ENCODE peak calls at places on chromosomes 2 and 18, in seven cellular contexts. One of them, this sample, is unnamed.

GRCh38 chr2:226893206-226893605 is 57.4 kb downstream of the RHBDD1 start:
- DNase-seq in pancreas: no peak
- DNase-seq in ovary: no peak
- DNase-seq in IMR-90: peak; percentile 33
- DNase-seq in hepatocyte: no peak
- DNase-seq in MM.1S: no peak
- DNase-seq in colonic mucosa: no peak
- DNase-seq in this sample: no peak

GRCh38 chr2:232486558-232487384 is 863 bp downstream of the ECEL1 start:
- DNase-seq in MM.1S: no peak
- DNase-seq in IMR-90: no peak
- DNase-seq in ovary: peak; percentile 27
- DNase-seq in pancreas: no peak
- DNase-seq in hepatocyte: no peak
- DNase-seq in colonic mucosa: no peak
- DNase-seq in this sample: no peak

GRCh38 chr2:71669628-71670429 is 216.5 kb downstream of the DYSF start:
- DNase-seq in pancreas: peak; percentile 17
- DNase-seq in hepatocyte: no peak
- DNase-seq in IMR-90: no peak
- DNase-seq in colonic mucosa: no peak
- DNase-seq in MM.1S: no peak
- DNase-seq in ovary: no peak
- DNase-seq in this sample: no peak

GRCh38 chr2:57510704-57511103 is 535.9 kb upstream of the VRK2 start:
- DNase-seq in ovary: no peak
- DNase-seq in hepatocyte: no peak
- DNase-seq in MM.1S: no peak
- DNase-seq in IMR-90: no peak
- DNase-seq in pancreas: no peak
- DNase-seq in colonic mucosa: no peak
- DNase-seq in this sample: no peak

GRCh38 chr2:27839022-27839618 is 51.1 kb downstream of the RBKS start:
- DNase-seq in hepatocyte: no peak
- DNase-seq in colonic mucosa: no peak
- DNase-seq in pancreas: no peak
- DNase-seq in MM.1S: no peak
- DNase-seq in ovary: no peak
- DNase-seq in IMR-90: no peak
- DNase-seq in this sample: no peak

GRCh38 chr18:59509477-59510173 is 150.6 kb upstream of the LMAN1 start:
- DNase-seq in colonic mucosa: no peak
- DNase-seq in MM.1S: no peak
- DNase-seq in IMR-90: no peak
- DNase-seq in ovary: peak; percentile 63
- DNase-seq in pancreas: no peak
- DNase-seq in hepatocyte: no peak
- DNase-seq in this sample: no peak

GRCh38 chr2:32825291-32825712 is 121.5 kb upstream of the LTBP1 start:
- DNase-seq in pancreas: no peak
- DNase-seq in hepatocyte: peak; percentile 46
- DNase-seq in MM.1S: no peak
- DNase-seq in IMR-90: peak; percentile 25
- DNase-seq in ovary: no peak
- DNase-seq in colonic mucosa: no peak
- DNase-seq in this sample: no peak

GRCh38 chr2:189287982-189288494 is 108.5 kb upstream of the COL5A2 start:
- DNase-seq in colonic mucosa: no peak
- DNase-seq in ovary: no peak
- DNase-seq in MM.1S: peak; percentile 51
- DNase-seq in pancreas: no peak
- DNase-seq in IMR-90: peak; percentile 91
- DNase-seq in hepatocyte: peak; percentile 69
- DNase-seq in this sample: no peak

GRCh38 chr2:236195726-236196125 is 27.5 kb upstream of the GBX2 start:
- DNase-seq in ovary: no peak
- DNase-seq in IMR-90: no peak
- DNase-seq in hepatocyte: no peak
- DNase-seq in pancreas: no peak
- DNase-seq in MM.1S: no peak
- DNase-seq in colonic mucosa: no peak
- DNase-seq in this sample: no peak

GRCh38 chr2:219404954-219405353 is 13.2 kb upstream of the DES start:
- DNase-seq in colonic mucosa: no peak
- DNase-seq in IMR-90: no peak
- DNase-seq in ovary: no peak
- DNase-seq in hepatocyte: no peak
- DNase-seq in MM.1S: no peak
- DNase-seq in pancreas: no peak
- DNase-seq in this sample: no peak

GRCh38 chr2:210620456-210620855 is 64.1 kb downstream of the CPS1 start:
- DNase-seq in ovary: no peak
- DNase-seq in pancreas: no peak
- DNase-seq in IMR-90: no peak
- DNase-seq in colonic mucosa: no peak
- DNase-seq in MM.1S: no peak
- DNase-seq in hepatocyte: no peak
- DNase-seq in this sample: no peak

GRCh38 chr2:23681356-23682140 is 245.4 kb downstream of the ATAD2B start:
- DNase-seq in colonic mucosa: no peak
- DNase-seq in ovary: no peak
- DNase-seq in MM.1S: no peak
- DNase-seq in IMR-90: no peak
- DNase-seq in pancreas: peak; percentile 23
- DNase-seq in hepatocyte: no peak
- DNase-seq in this sample: no peak
- H3K4me3 ChIP-seq in colonic mucosa: no peak overlapping the region
- H3K4me3 ChIP-seq in ovary: no peak overlapping the region
- H3K4me3 ChIP-seq in MM.1S: no peak overlapping the region
- H3K4me3 ChIP-seq in IMR-90: no peak overlapping the region
- H3K4me3 ChIP-seq in pancreas: no peak overlapping the region
- H3K4me3 ChIP-seq in hepatocyte: no peak overlapping the region
- H3K4me3 ChIP-seq in this sample: no peak overlapping the region

DNA sequence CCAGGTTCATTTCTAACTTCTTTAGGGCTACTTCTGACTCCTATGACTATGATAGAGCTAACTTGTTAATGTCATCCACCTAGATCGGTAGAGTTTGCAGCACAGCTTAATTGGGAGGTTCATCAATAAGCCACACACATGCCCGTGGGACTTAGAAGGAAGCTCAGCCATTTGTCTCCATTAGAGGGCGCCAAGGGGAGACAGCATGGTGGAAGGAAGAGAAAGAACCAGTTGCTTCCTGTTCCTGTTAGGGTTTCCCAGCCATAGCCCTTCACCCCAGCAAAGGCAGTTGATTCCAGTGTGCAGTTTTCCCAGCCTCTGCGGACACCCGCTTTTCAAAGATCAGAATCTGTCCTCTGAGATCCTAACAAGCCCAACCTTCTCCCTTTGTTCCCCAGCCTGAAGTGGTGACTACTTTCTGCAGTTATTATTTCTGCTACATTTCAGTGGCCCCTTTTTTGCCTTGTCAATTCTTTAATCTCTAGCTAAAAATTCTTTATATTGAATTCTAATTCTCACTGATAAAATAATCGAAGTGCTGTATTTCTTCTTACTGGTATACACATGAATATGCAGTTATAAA is 30.3 kb downstream of the MAIP1 start:
- DNase-seq in IMR-90: peak; percentile 81
- DNase-seq in colonic mucosa: peak; percentile 83
- DNase-seq in hepatocyte: peak; percentile 81
- DNase-seq in ovary: peak; percentile 63
- DNase-seq in pancreas: no peak
- DNase-seq in MM.1S: peak; percentile 80
- DNase-seq in this sample: peak; percentile 39
- TF ChIP-seq CTCF in IMR-90: peak; percentile 71
- TF ChIP-seq CTCF in colonic mucosa: peak; percentile 62
- TF ChIP-seq CTCF in hepatocyte: peak; percentile 65
- TF ChIP-seq CTCF in ovary: no peak
- TF ChIP-seq CTCF in pancreas: peak; percentile 62
- TF ChIP-seq CTCF in MM.1S: peak; percentile 81
- TF ChIP-seq CTCF in this sample: peak; percentile 48

GRCh38 chr2:102736174-102736606 is 25.6 kb upstream of the TMEM182 start:
- DNase-seq in colonic mucosa: peak; percentile 60
- DNase-seq in MM.1S: peak; percentile 31
- DNase-seq in hepatocyte: peak; percentile 53
- DNase-seq in ovary: peak; percentile 21
- DNase-seq in IMR-90: peak; percentile 20
- DNase-seq in pancreas: peak; percentile 72
- DNase-seq in this sample: peak; percentile 42

GRCh38 chr2:102735431-102736130 is 26.2 kb upstream of the TMEM182 start:
- DNase-seq in IMR-90: peak; percentile 15
- DNase-seq in hepatocyte: peak; percentile 51
- DNase-seq in pancreas: no peak
- DNase-seq in MM.1S: no peak
- DNase-seq in ovary: no peak
- DNase-seq in colonic mucosa: peak; percentile 47
- DNase-seq in this sample: no peak

GRCh38 chr2:102743259-102743658 is 18.6 kb upstream of the TMEM182 start:
- DNase-seq in ovary: no peak
- DNase-seq in pancreas: no peak
- DNase-seq in hepatocyte: no peak
- DNase-seq in IMR-90: no peak
- DNase-seq in MM.1S: no peak
- DNase-seq in colonic mucosa: no peak
- DNase-seq in this sample: no peak

GRCh38 chr2:102736607-102737409 is 25.0 kb upstream of the TMEM182 start:
- DNase-seq in ovary: peak; percentile 77
- DNase-seq in MM.1S: peak; percentile 80
- DNase-seq in IMR-90: peak; percentile 39
- DNase-seq in hepatocyte: peak; percentile 89
- DNase-seq in colonic mucosa: peak; percentile 91
- DNase-seq in pancreas: peak; percentile 96
- DNase-seq in this sample: peak; percentile 52

GRCh38 chr2:102737435-102737834 is 24.4 kb upstream of the TMEM182 start:
- DNase-seq in colonic mucosa: no peak
- DNase-seq in MM.1S: peak; percentile 70
- DNase-seq in hepatocyte: no peak
- DNase-seq in pancreas: no peak
- DNase-seq in IMR-90: no peak
- DNase-seq in ovary: no peak
- DNase-seq in this sample: no peak
- H3K27ac ChIP-seq in colonic mucosa: no peak overlapping the region
- H3K27ac ChIP-seq in MM.1S: no peak overlapping the region
- H3K27ac ChIP-seq in hepatocyte: no peak overlapping the region
- H3K27ac ChIP-seq in pancreas: no peak overlapping the region
- H3K27ac ChIP-seq in IMR-90: no peak overlapping the region
- H3K27ac ChIP-seq in ovary: no peak overlapping the region
- H3K27ac ChIP-seq in this sample: no peak overlapping the region

DNA sequence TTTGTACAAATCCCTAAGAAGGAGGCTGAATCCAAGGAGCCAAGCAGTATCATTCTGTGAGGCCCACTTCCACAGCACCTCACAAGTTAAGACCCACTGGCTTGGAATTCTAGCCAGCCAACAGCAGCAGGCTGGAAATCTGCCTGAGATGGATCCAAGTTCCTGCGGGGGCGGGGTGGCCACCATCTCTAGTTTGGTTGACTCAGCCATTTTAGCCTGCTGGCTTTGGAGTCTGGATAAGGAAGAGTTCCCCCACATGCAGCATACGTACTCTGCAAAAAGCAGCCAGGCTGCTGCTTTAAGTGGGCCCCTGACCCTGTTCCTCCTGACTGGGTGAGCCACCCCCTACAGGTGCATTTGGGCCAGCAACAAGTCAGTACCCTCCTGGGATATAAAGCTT is 65.2 kb downstream of the FARP2 start:
- DNase-seq in colonic mucosa: no peak
- DNase-seq in MM.1S: no peak
- DNase-seq in pancreas: no peak
- DNase-seq in hepatocyte: no peak
- DNase-seq in IMR-90: no peak
- DNase-seq in ovary: no peak
- DNase-seq in this sample: no peak
- H3K4me3 ChIP-seq in colonic mucosa: no peak overlapping the region
- H3K4me3 ChIP-seq in MM.1S: no peak overlapping the region
- H3K4me3 ChIP-seq in pancreas: no peak overlapping the region
- H3K4me3 ChIP-seq in hepatocyte: no peak overlapping the region
- H3K4me3 ChIP-seq in IMR-90: no peak overlapping the region
- H3K4me3 ChIP-seq in ovary: no peak overlapping the region
- H3K4me3 ChIP-seq in this sample: no peak overlapping the region

GRCh38 chr2:225889452-225889851 is 489.9 kb downstream of the NYAP2 start:
- DNase-seq in colonic mucosa: peak; percentile 30
- DNase-seq in IMR-90: peak; percentile 94
- DNase-seq in hepatocyte: peak; percentile 66
- DNase-seq in ovary: no peak
- DNase-seq in MM.1S: peak; percentile 54
- DNase-seq in pancreas: no peak
- DNase-seq in this sample: no peak
- TF ChIP-seq CTCF in colonic mucosa: peak; percentile 57
- TF ChIP-seq CTCF in IMR-90: peak; percentile 85
- TF ChIP-seq CTCF in hepatocyte: peak; percentile 83
- TF ChIP-seq CTCF in ovary: peak; percentile 82
- TF ChIP-seq CTCF in MM.1S: peak; percentile 70
- TF ChIP-seq CTCF in pancreas: peak; percentile 65
- TF ChIP-seq CTCF in this sample: peak; percentile 80

GRCh38 chr2:144468823-144469595 is 50.9 kb downstream of the ZEB2 start:
- DNase-seq in colonic mucosa: no peak
- DNase-seq in IMR-90: no peak
- DNase-seq in ovary: no peak
- DNase-seq in hepatocyte: no peak
- DNase-seq in pancreas: no peak
- DNase-seq in MM.1S: no peak
- DNase-seq in this sample: no peak
- H3K27ac ChIP-seq in colonic mucosa: no peak overlapping the region
- H3K27ac ChIP-seq in IMR-90: no peak overlapping the region
- H3K27ac ChIP-seq in ovary: no peak overlapping the region
- H3K27ac ChIP-seq in hepatocyte: no peak overlapping the region
- H3K27ac ChIP-seq in pancreas: no peak overlapping the region
- H3K27ac ChIP-seq in MM.1S: no peak overlapping the region
- H3K27ac ChIP-seq in this sample: peak overlapping the region; percentile 88

GRCh38 chr18:40096675-40097074 is 1858.4 kb upstream of the PIK3C3 start:
- DNase-seq in pancreas: no peak
- DNase-seq in IMR-90: no peak
- DNase-seq in MM.1S: no peak
- DNase-seq in colonic mucosa: no peak
- DNase-seq in ovary: no peak
- DNase-seq in hepatocyte: no peak
- DNase-seq in this sample: no peak

DNA sequence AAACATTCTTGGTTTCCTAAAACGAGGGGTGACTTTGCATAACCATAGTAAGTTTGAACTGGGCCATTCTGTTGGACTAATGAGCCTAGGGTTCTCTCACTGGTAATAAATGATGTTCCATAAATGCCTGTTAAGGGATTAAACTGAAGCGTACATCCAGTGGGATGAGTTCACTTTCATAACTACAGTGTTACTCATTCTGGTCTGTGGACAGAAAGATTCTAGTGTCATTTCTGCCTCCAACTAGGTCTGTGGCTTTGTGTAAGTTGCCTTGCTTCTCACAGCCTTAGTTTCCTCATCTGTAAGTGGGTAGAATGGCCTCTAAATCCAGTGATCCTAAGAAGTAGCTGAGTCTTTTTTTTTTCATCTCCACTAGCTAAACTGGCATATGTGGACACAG is 1860.6 kb upstream of the PIK3C3 start:
- DNase-seq in colonic mucosa: no peak
- DNase-seq in ovary: no peak
- DNase-seq in MM.1S: no peak
- DNase-seq in IMR-90: no peak
- DNase-seq in hepatocyte: no peak
- DNase-seq in pancreas: no peak
- DNase-seq in this sample: no peak
- H3K4me3 ChIP-seq in colonic mucosa: no peak overlapping the region
- H3K4me3 ChIP-seq in ovary: no peak overlapping the region
- H3K4me3 ChIP-seq in MM.1S: no peak overlapping the region
- H3K4me3 ChIP-seq in IMR-90: no peak overlapping the region
- H3K4me3 ChIP-seq in hepatocyte: no peak overlapping the region
- H3K4me3 ChIP-seq in pancreas: no peak overlapping the region
- H3K4me3 ChIP-seq in this sample: no peak overlapping the region